ENCODE peak calls at places on chromosome 10, in ten cellular contexts. N, Q, V, G, X, T, M, E, P and W are unnamed samples.
A peak's percentile ranks its signal among the peaks of the same experiment; 100 is the strongest.

GRCh38 chr10:71128311-71129010 is 83.9 kb upstream of the UNC5B start:
- DNase-seq in N (no peak), Q (no peak), V (no peak), G (no peak), X (no peak), T (no peak), M (no peak), E (no peak), P (no peak), W (peak; percentile 67)

GRCh38 chr10:34553753-34554152 is 261.3 kb downstream of the PARD3 start:
- DNase-seq in N (no peak), Q (no peak), V (no peak), G (no peak), X (no peak), T (no peak), M (no peak), E (no peak), P (no peak), W (no peak)

GRCh38 chr10:96532523-96532922 is 18.8 kb upstream of the TLL2 start:
- DNase-seq in N (no peak), Q (peak; percentile 84), V (no peak), G (peak; percentile 12), X (no peak), T (no peak), M (no peak), E (no peak), P (no peak), W (no peak)

GRCh38 chr10:1552881-1553595 is 184.3 kb downstream of the ADARB2 start:
- DNase-seq in N (no peak), Q (no peak), V (no peak), G (no peak), X (no peak), T (no peak), M (no peak), E (no peak), P (no peak), W (no peak)

GRCh38 chr10:36345770-36346169 is 703.7 kb upstream of the FZD8 start:
- DNase-seq in N (no peak), Q (no peak), V (no peak), G (peak; percentile 52), X (no peak), T (no peak), M (no peak), E (no peak), P (no peak), W (no peak)

GRCh38 chr10:98134431-98135221 is at the start of gene R3HCC1L:
- DNase-seq in N (peak; percentile 96), Q (peak; percentile 90), V (peak; percentile 90), G (peak; percentile 77), X (peak; percentile 89), T (peak; percentile 67), M (peak; percentile 69), E (peak; percentile 90), P (peak; percentile 69), W (no peak)

GRCh38 chr10:62492012-62492869 is 118.1 kb downstream of the ZNF365 start:
- DNase-seq in N (no peak), Q (peak; percentile 45), V (no peak), G (peak; percentile 25), X (peak; percentile 1), T (no peak), M (peak; percentile 1), E (no peak), P (peak; percentile 48), W (no peak)

GRCh38 chr10:103679096-103679790 is 176.1 kb downstream of the SH3PXD2A start:
- DNase-seq in N (no peak), Q (no peak), V (no peak), G (peak; percentile 38), X (no peak), T (no peak), M (no peak), E (no peak), P (no peak), W (no peak)

GRCh38 chr10:34262965-34263364 is 552.1 kb downstream of the PARD3 start:
- DNase-seq in N (no peak), Q (peak; percentile 21), V (no peak), G (no peak), X (no peak), T (no peak), M (peak; percentile 10), E (no peak), P (no peak), W (no peak)

GRCh38 chr10:122480146-122480833 is 18.9 kb downstream of the HTRA1 start:
- DNase-seq in N (no peak), Q (no peak), V (no peak), G (no peak), X (no peak), T (no peak), M (no peak), E (no peak), P (no peak), W (no peak)

GRCh38 chr10:87817291-87817872 is 644 bp downstream of the ATAD1 start:
- DNase-seq in N (no peak), Q (no peak), V (no peak), G (peak; percentile 8), X (no peak), T (no peak), M (no peak), E (no peak), P (no peak), W (no peak)

GRCh38 chr10:70272925-70273316 is 10.9 kb downstream of the NPFFR1 start:
- DNase-seq in N (no peak), Q (peak; percentile 59), V (no peak), G (peak; percentile 41), X (peak; percentile 30), T (no peak), M (no peak), E (no peak), P (no peak), W (no peak)

GRCh38 chr10:33180390-33180789 is 154.1 kb downstream of the NRP1 start:
- DNase-seq in N (no peak), Q (no peak), V (no peak), G (peak; percentile 68), X (no peak), T (no peak), M (no peak), E (no peak), P (no peak), W (no peak)

GRCh38 chr10:132258423-132258822 is 49.3 kb downstream of the STK32C start:
- DNase-seq in N (no peak), Q (no peak), V (no peak), G (no peak), X (no peak), T (no peak), M (no peak), E (no peak), P (no peak), W (no peak)

GRCh38 chr10:47384148-47384921 is at the start of gene ZNF488:
- DNase-seq in N (peak; percentile 91), Q (peak; percentile 90), V (peak; percentile 73), G (peak; percentile 49), X (peak; percentile 60), T (peak; percentile 64), M (peak; percentile 60), E (peak; percentile 58), P (peak; percentile 63), W (peak; percentile 90)

GRCh38 chr10:110398419-110399162 is 93.9 kb upstream of the SMNDC1 start:
- DNase-seq in N (no peak), Q (peak; percentile 88), V (peak; percentile 52), G (peak; percentile 98), X (no peak), T (no peak), M (no peak), E (no peak), P (peak; percentile 99), W (peak; percentile 94)

GRCh38 chr10:128062837-128063563 is 63.2 kb downstream of the MKI67 start:
- DNase-seq in N (no peak), Q (no peak), V (no peak), G (no peak), X (peak; percentile 27), T (peak; percentile 9), M (no peak), E (peak; percentile 40), P (no peak), W (no peak)

GRCh38 chr10:68146133-68146532 is 36.8 kb downstream of the MYPN start:
- DNase-seq in N (no peak), Q (no peak), V (no peak), G (no peak), X (no peak), T (no peak), M (no peak), E (no peak), P (no peak), W (no peak)

GRCh38 chr10:128540806-128541739 is 414.9 kb upstream of the MKI67 start:
- DNase-seq in N (no peak), Q (no peak), V (no peak), G (no peak), X (no peak), T (no peak), M (peak; percentile 70), E (no peak), P (no peak), W (no peak)

GRCh38 chr10:86446987-86447386 is 74.6 kb downstream of the WAPL start:
- DNase-seq in N (no peak), Q (no peak), V (no peak), G (peak; percentile 43), X (no peak), T (no peak), M (no peak), E (no peak), P (no peak), W (no peak)

GRCh38 chr10:19809481-19809880 is 6.8 kb upstream of the PLXDC2 start:
- DNase-seq in N (no peak), Q (no peak), V (no peak), G (no peak), X (no peak), T (no peak), M (no peak), E (no peak), P (no peak), W (no peak)